ENCODE peak calls at places on chromosomes 2 and 18, in five cellular contexts. V is NCI-H1436; E is LoVo; P is AG10803; R is stimulated activated CD8-positive, alpha-beta memory T cell treated with anti-CD3 and anti-CD28 coated beads, Interleukin-4, amount 100 ng/mL, for 24 hours. J is an unnamed sample.

GRCh38 chr2:230793573-230794359 is 71.0 kb upstream of the ITM2C start:
- DNase-seq in V (no peak), E (peak), P (peak), R (peak), J (no peak)

GRCh38 chr2:102575888-102576287 is 43.5 kb upstream of the SLC9A2 start:
- DNase-seq in V (no peak), E (no peak), P (no peak), R (no peak), J (no peak)

GRCh38 chr2:233791151-233791882 is 13.2 kb downstream of the MROH2A start:
- DNase-seq in V (no peak), E (no peak), P (no peak), R (no peak), J (no peak)

GRCh38 chr2:128403814-128404708 is 85.4 kb upstream of the HS6ST1 start:
- DNase-seq in V (no peak), E (no peak), P (no peak), R (no peak), J (no peak)

GRCh38 chr2:68482296-68482695 is 14.9 kb downstream of the APLF start:
- DNase-seq in V (no peak), E (no peak), P (no peak), R (no peak), J (no peak)

GRCh38 chr2:162244559-162245031 is 1.4 kb upstream of the FAP start:
- DNase-seq in V (no peak), E (peak), P (peak), R (no peak), J (no peak)

GRCh38 chr2:237306787-237307170 is 107.2 kb downstream of the COL6A3 start:
- DNase-seq in V (no peak), E (no peak), P (no peak), R (no peak), J (no peak)

GRCh38 chr18:76426738-76427305 is 68.2 kb downstream of the ZNF516 start:
- DNase-seq in V (no peak), E (no peak), P (no peak), R (no peak), J (no peak)

GRCh38 chr2:85712849-85713612 is 18.9 kb downstream of the GNLY start:
- DNase-seq in V (no peak), E (no peak), P (peak), R (no peak), J (no peak)

GRCh38 chr2:168661404-168661869 is 141.0 kb upstream of the NOSTRIN start:
- DNase-seq in V (peak), E (no peak), P (no peak), R (no peak), J (no peak)

GRCh38 chr2:183089192-183089851 is 10.8 kb downstream of the DUSP19 start:
- DNase-seq in V (no peak), E (no peak), P (no peak), R (no peak), J (no peak)

GRCh38 chr2:204315236-204315662 is 230.0 kb upstream of the PARD3B start:
- DNase-seq in V (no peak), E (no peak), P (peak), R (no peak), J (no peak)

GRCh38 chr2:218975060-218975777 is 9.8 kb downstream of the FEV start:
- DNase-seq in V (no peak), E (no peak), P (no peak), R (no peak), J (no peak)

GRCh38 chr2:23385351-23385747 is 370 bp downstream of the KLHL29 start:
- DNase-seq in V (no peak), E (no peak), P (peak), R (no peak), J (no peak)

GRCh38 chr2:219596954-219597551 is 604 bp upstream of the STK11IP start:
- DNase-seq in V (no peak), E (peak), P (no peak), R (no peak), J (no peak)

GRCh38 chr2:172438741-172439508 is 11.5 kb downstream of the ITGA6 start:
- DNase-seq in V (no peak), E (peak), P (peak), R (no peak), J (no peak)

GRCh38 chr2:238228700-238229099 is 11.1 kb downstream of the HES6 start:
- DNase-seq in V (no peak), E (no peak), P (no peak), R (no peak), J (no peak)

GRCh38 chr18:49521251-49521650 is 34.2 kb upstream of the C18orf32 start:
- DNase-seq in V (peak), E (no peak), P (no peak), R (no peak), J (no peak)

GRCh38 chr2:26672112-26672817 is 20.3 kb upstream of the KCNK3 start:
- DNase-seq in V (no peak), E (no peak), P (no peak), R (no peak), J (no peak)

GRCh38 chr2:58930541-58930940 is 689.4 kb upstream of the FANCL start:
- DNase-seq in V (no peak), E (no peak), P (no peak), R (no peak), J (no peak)

GRCh38 chr2:5125017-5125730 is 567.0 kb upstream of the SOX11 start:
- DNase-seq in V (peak), E (no peak), P (no peak), R (no peak), J (peak)

GRCh38 chr2:62297642-62298010 is 101.7 kb downstream of the B3GNT2 start:
- DNase-seq in V (no peak), E (no peak), P (no peak), R (no peak), J (no peak)

GRCh38 chr2:114265256-114265655 is 177.2 kb upstream of the DPP10 start:
- DNase-seq in V (no peak), E (no peak), P (no peak), R (no peak), J (no peak)

GRCh38 chr2:124193706-124194105 is 168.6 kb downstream of the CNTNAP5 start:
- DNase-seq in V (no peak), E (no peak), P (no peak), R (no peak), J (no peak)

GRCh38 chr18:11883153-11883552 is 25.0 kb downstream of the MPPE1 start:
- DNase-seq in V (no peak), E (no peak), P (no peak), R (no peak), J (no peak)

GRCh38 chr2:234135750-234136221 is 85.3 kb downstream of the SPP2 start:
- DNase-seq in V (peak), E (peak), P (peak), R (no peak), J (no peak)

J was measured in NCI-H1417 treated with DMSO at 0.1 percent for 48 hours.